ENCODE peak calls at places on chromosomes 11 and 22, in seven cellular contexts. One of them, this sample, is unnamed.

GRCh38 chr22:20236052-20236717 is 31.9 kb downstream of the RTN4R start:
- DNase-seq in astrocyte: no peak
- DNase-seq in GM13977: no peak
- DNase-seq in astrocyte of the spinal cord: no peak
- DNase-seq in adrenal gland: no peak
- DNase-seq in brain microvascular endothelial cell: no peak
- DNase-seq in mucosa of descending colon: no peak
- DNase-seq in this sample: no peak

GRCh38 chr11:85029964-85030363 is 597.2 kb downstream of the DLG2 start:
- DNase-seq in astrocyte: peak
- DNase-seq in GM13977: no peak
- DNase-seq in astrocyte of the spinal cord: peak
- DNase-seq in adrenal gland: no peak
- DNase-seq in brain microvascular endothelial cell: peak
- DNase-seq in mucosa of descending colon: no peak
- DNase-seq in this sample: no peak

GRCh38 chr11:117984471-117984870 is 1.7 kb upstream of the IL10RA start:
- DNase-seq in astrocyte: no peak
- DNase-seq in GM13977: no peak
- DNase-seq in astrocyte of the spinal cord: no peak
- DNase-seq in adrenal gland: no peak
- DNase-seq in brain microvascular endothelial cell: no peak
- DNase-seq in mucosa of descending colon: no peak
- DNase-seq in this sample: peak

GRCh38 chr11:69242583-69242940 is 51.4 kb upstream of the MYEOV start:
- DNase-seq in astrocyte: no peak
- DNase-seq in GM13977: no peak
- DNase-seq in astrocyte of the spinal cord: no peak
- DNase-seq in adrenal gland: no peak
- DNase-seq in brain microvascular endothelial cell: no peak
- DNase-seq in mucosa of descending colon: no peak
- DNase-seq in this sample: no peak

GRCh38 chr11:44972746-44973435 is 22.2 kb upstream of the TP53I11 start:
- DNase-seq in astrocyte: no peak
- DNase-seq in GM13977: no peak
- DNase-seq in astrocyte of the spinal cord: no peak
- DNase-seq in adrenal gland: no peak
- DNase-seq in brain microvascular endothelial cell: no peak
- DNase-seq in mucosa of descending colon: no peak
- DNase-seq in this sample: no peak

GRCh38 chr11:36213050-36213840 is 76.0 kb downstream of the COMMD9 start:
- DNase-seq in astrocyte: no peak
- DNase-seq in GM13977: no peak
- DNase-seq in astrocyte of the spinal cord: no peak
- DNase-seq in adrenal gland: no peak
- DNase-seq in brain microvascular endothelial cell: no peak
- DNase-seq in mucosa of descending colon: no peak
- DNase-seq in this sample: no peak

GRCh38 chr22:50548046-50548912 is 2.6 kb downstream of the KLHDC7B start:
- DNase-seq in astrocyte: no peak
- DNase-seq in GM13977: peak
- DNase-seq in astrocyte of the spinal cord: no peak
- DNase-seq in adrenal gland: no peak
- DNase-seq in brain microvascular endothelial cell: no peak
- DNase-seq in mucosa of descending colon: no peak
- DNase-seq in this sample: peak

GRCh38 chr22:42333544-42333943 is 63.1 kb upstream of the TCF20 start:
- DNase-seq in astrocyte: no peak
- DNase-seq in GM13977: no peak
- DNase-seq in astrocyte of the spinal cord: no peak
- DNase-seq in adrenal gland: no peak
- DNase-seq in brain microvascular endothelial cell: no peak
- DNase-seq in mucosa of descending colon: no peak
- DNase-seq in this sample: no peak

GRCh38 chr11:17476317-17477083 is at the start of gene ABCC8:
- DNase-seq in astrocyte: no peak
- DNase-seq in GM13977: no peak
- DNase-seq in astrocyte of the spinal cord: no peak
- DNase-seq in adrenal gland: no peak
- DNase-seq in brain microvascular endothelial cell: no peak
- DNase-seq in mucosa of descending colon: no peak
- DNase-seq in this sample: peak

GRCh38 chr22:20783844-20784723 is 10.2 kb downstream of the SERPIND1 start:
- DNase-seq in astrocyte: peak
- DNase-seq in GM13977: peak
- DNase-seq in astrocyte of the spinal cord: peak
- DNase-seq in adrenal gland: peak
- DNase-seq in brain microvascular endothelial cell: peak
- DNase-seq in mucosa of descending colon: peak
- DNase-seq in this sample: peak

GRCh38 chr11:23727821-23728220 is 769.0 kb upstream of the LUZP2 start:
- DNase-seq in astrocyte: peak
- DNase-seq in GM13977: peak
- DNase-seq in astrocyte of the spinal cord: peak
- DNase-seq in adrenal gland: no peak
- DNase-seq in brain microvascular endothelial cell: peak
- DNase-seq in mucosa of descending colon: no peak
- DNase-seq in this sample: no peak

GRCh38 chr11:124829986-124830385 is 29.8 kb upstream of the MSANTD2 start:
- DNase-seq in astrocyte: peak
- DNase-seq in GM13977: no peak
- DNase-seq in astrocyte of the spinal cord: peak
- DNase-seq in adrenal gland: no peak
- DNase-seq in brain microvascular endothelial cell: no peak
- DNase-seq in mucosa of descending colon: no peak
- DNase-seq in this sample: no peak

GRCh38 chr11:116336540-116336939 is 436.2 kb downstream of the BUD13 start:
- DNase-seq in astrocyte: no peak
- DNase-seq in GM13977: no peak
- DNase-seq in astrocyte of the spinal cord: no peak
- DNase-seq in adrenal gland: no peak
- DNase-seq in brain microvascular endothelial cell: no peak
- DNase-seq in mucosa of descending colon: no peak
- DNase-seq in this sample: no peak

GRCh38 chr11:72041364-72042058 is 38.8 kb downstream of the NUMA1 start:
- DNase-seq in astrocyte: peak
- DNase-seq in GM13977: no peak
- DNase-seq in astrocyte of the spinal cord: peak
- DNase-seq in adrenal gland: peak
- DNase-seq in brain microvascular endothelial cell: peak
- DNase-seq in mucosa of descending colon: peak
- DNase-seq in this sample: peak

GRCh38 chr22:46514592-46515207 is 22.7 kb downstream of the CELSR1 start:
- DNase-seq in astrocyte: peak
- DNase-seq in GM13977: no peak
- DNase-seq in astrocyte of the spinal cord: peak
- DNase-seq in adrenal gland: no peak
- DNase-seq in brain microvascular endothelial cell: peak
- DNase-seq in mucosa of descending colon: no peak
- DNase-seq in this sample: no peak

GRCh38 chr22:46547179-46547882 is 9.9 kb upstream of the CELSR1 start:
- DNase-seq in astrocyte: peak
- DNase-seq in GM13977: no peak
- DNase-seq in astrocyte of the spinal cord: peak
- DNase-seq in adrenal gland: peak
- DNase-seq in brain microvascular endothelial cell: peak
- DNase-seq in mucosa of descending colon: no peak
- DNase-seq in this sample: no peak

GRCh38 chr22:23237201-23237798 is 57.0 kb downstream of the BCR start:
- DNase-seq in astrocyte: peak
- DNase-seq in GM13977: no peak
- DNase-seq in astrocyte of the spinal cord: peak
- DNase-seq in adrenal gland: peak
- DNase-seq in brain microvascular endothelial cell: no peak
- DNase-seq in mucosa of descending colon: no peak
- DNase-seq in this sample: no peak

GRCh38 chr11:80167766-80168165 is 726.9 kb upstream of the TENM4 start:
- DNase-seq in astrocyte: peak
- DNase-seq in GM13977: no peak
- DNase-seq in astrocyte of the spinal cord: peak
- DNase-seq in adrenal gland: no peak
- DNase-seq in brain microvascular endothelial cell: no peak
- DNase-seq in mucosa of descending colon: no peak
- DNase-seq in this sample: no peak

GRCh38 chr11:130549393-130549999 is 101.1 kb downstream of the ADAMTS15 start:
- DNase-seq in astrocyte: no peak
- DNase-seq in GM13977: no peak
- DNase-seq in astrocyte of the spinal cord: no peak
- DNase-seq in adrenal gland: no peak
- DNase-seq in brain microvascular endothelial cell: no peak
- DNase-seq in mucosa of descending colon: peak
- DNase-seq in this sample: no peak

DNA sequence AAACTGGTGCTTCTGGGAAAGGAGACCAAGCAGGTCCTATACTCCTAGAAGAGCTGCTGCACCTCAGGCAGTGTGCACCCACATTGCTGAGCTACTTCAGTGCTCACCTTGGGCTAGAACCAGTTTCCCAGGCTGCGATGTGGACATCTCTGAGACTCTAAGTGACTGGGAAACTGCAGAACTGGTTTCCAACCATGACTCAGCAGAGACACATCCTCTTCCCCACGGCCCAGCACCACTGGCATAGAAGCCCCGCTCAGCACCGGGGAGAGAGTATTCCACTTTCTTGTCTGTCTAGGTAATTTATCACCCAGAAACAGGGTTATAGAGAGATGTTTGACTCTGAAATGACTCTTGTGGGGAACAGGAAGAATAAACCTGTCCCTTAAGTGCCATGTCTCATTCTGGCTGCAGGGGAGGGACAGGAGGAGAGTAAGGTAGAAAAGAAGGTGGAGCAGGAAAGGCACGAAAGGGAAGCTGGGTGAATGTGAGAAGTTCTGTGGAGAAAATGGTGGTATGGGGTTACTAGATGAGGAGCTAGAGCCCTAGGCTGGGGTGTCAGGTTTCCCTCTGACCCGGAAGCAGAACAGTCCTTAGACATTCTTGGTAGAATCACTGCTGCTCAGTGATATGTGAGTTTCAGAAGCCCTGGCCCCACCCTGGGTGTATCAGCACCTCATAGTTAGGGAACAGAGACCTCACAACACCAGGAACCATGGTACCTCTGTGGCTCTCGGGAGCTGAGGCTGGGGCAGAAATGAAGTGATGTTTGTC is 340.4 kb upstream of the NCAM1 start:
- DNase-seq in astrocyte: peak
- DNase-seq in GM13977: no peak
- DNase-seq in astrocyte of the spinal cord: peak
- DNase-seq in adrenal gland: no peak
- DNase-seq in brain microvascular endothelial cell: no peak
- DNase-seq in mucosa of descending colon: no peak
- DNase-seq in this sample: no peak
- TF ChIP-seq CTCF in astrocyte: no peak
- TF ChIP-seq CTCF in GM13977: no peak
- TF ChIP-seq CTCF in astrocyte of the spinal cord: no peak
- TF ChIP-seq CTCF in adrenal gland: no peak
- TF ChIP-seq CTCF in brain microvascular endothelial cell: no peak
- TF ChIP-seq CTCF in mucosa of descending colon: no peak
- TF ChIP-seq CTCF in this sample: no peak

GRCh38 chr11:60700689-60701508 is 1.5 kb downstream of the MS4A8 start:
- DNase-seq in astrocyte: no peak
- DNase-seq in GM13977: peak
- DNase-seq in astrocyte of the spinal cord: no peak
- DNase-seq in adrenal gland: no peak
- DNase-seq in brain microvascular endothelial cell: no peak
- DNase-seq in mucosa of descending colon: peak
- DNase-seq in this sample: peak
- TF ChIP-seq CTCF in astrocyte: peak
- TF ChIP-seq CTCF in GM13977: peak
- TF ChIP-seq CTCF in astrocyte of the spinal cord: peak
- TF ChIP-seq CTCF in adrenal gland: peak
- TF ChIP-seq CTCF in brain microvascular endothelial cell: peak
- TF ChIP-seq CTCF in mucosa of descending colon: no peak
- TF ChIP-seq CTCF in this sample: peak

GRCh38 chr11:40921256-40921655 is 538.2 kb downstream of the LRRC4C start:
- DNase-seq in astrocyte: peak
- DNase-seq in GM13977: no peak
- DNase-seq in astrocyte of the spinal cord: no peak
- DNase-seq in adrenal gland: no peak
- DNase-seq in brain microvascular endothelial cell: no peak
- DNase-seq in mucosa of descending colon: no peak
- DNase-seq in this sample: no peak

DNA sequence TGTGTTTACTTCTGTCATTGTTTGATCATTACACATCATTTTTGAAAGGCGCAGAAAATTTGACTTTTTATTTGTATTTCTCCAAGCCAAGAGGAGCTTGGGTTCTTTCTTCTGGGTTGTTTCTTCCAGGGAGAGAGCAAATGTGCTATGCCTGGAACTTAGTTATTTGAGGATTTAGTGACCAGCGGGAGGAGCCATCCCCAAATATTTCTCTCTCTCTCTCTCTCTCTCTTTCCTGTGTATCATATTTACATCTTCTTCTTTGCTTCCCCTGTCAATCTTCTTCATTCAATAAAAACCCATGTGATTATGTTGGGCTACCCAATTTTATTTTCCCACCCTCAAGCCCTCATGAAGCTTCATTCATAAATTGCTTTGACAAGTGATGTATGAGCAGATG is 534.5 kb downstream of the LRRC4C start:
- DNase-seq in astrocyte: no peak
- DNase-seq in GM13977: no peak
- DNase-seq in astrocyte of the spinal cord: no peak
- DNase-seq in adrenal gland: no peak
- DNase-seq in brain microvascular endothelial cell: no peak
- DNase-seq in mucosa of descending colon: no peak
- DNase-seq in this sample: no peak
- TF ChIP-seq CTCF in astrocyte: no peak
- TF ChIP-seq CTCF in GM13977: no peak
- TF ChIP-seq CTCF in astrocyte of the spinal cord: no peak
- TF ChIP-seq CTCF in adrenal gland: no peak
- TF ChIP-seq CTCF in brain microvascular endothelial cell: no peak
- TF ChIP-seq CTCF in mucosa of descending colon: no peak
- TF ChIP-seq CTCF in this sample: no peak

DNA sequence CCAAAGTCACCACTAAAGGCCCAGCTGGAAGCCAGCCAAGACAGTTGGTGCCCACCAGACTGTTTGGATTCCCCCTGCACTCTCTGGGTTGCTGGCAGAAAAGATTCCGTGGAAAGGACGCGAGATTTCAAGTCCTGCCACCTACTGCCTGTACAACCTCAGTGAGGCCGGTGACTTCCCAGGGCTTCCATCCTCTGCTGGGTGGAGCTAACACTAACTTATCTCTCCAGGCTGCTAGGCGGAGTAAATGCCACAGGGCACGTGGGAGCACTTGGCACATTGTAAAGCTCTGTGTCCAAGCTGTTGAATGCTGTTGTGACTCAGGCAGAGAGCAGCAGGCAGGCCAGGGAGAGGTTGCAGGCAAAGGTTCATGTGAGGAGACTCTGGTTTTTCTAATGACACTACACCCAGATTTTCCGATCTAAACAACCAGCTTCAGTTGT is 50.9 kb upstream of the CDON start:
- DNase-seq in astrocyte: peak
- DNase-seq in GM13977: no peak
- DNase-seq in astrocyte of the spinal cord: peak
- DNase-seq in adrenal gland: peak
- DNase-seq in brain microvascular endothelial cell: peak
- DNase-seq in mucosa of descending colon: peak
- DNase-seq in this sample: no peak
- TF ChIP-seq CTCF in astrocyte: no peak
- TF ChIP-seq CTCF in GM13977: no peak
- TF ChIP-seq CTCF in astrocyte of the spinal cord: no peak
- TF ChIP-seq CTCF in adrenal gland: no peak
- TF ChIP-seq CTCF in brain microvascular endothelial cell: no peak
- TF ChIP-seq CTCF in mucosa of descending colon: no peak
- TF ChIP-seq CTCF in this sample: no peak

This sample was measured in activated CD8-positive, alpha-beta T cell treated with anti-CD3 and anti-CD28 coated beads for 36 hours.